ENCODE peak calls at places on chromosome 7, in seven cellular contexts. H is stimulated activated CD4-positive, alpha-beta T cell treated with anti-CD3 and anti-CD28 coated beads, Interleukin-4, amount 100 ng/mL, for 1 hour; Z is effector CD4-positive, alpha-beta T cell; E is CD8-positive, alpha-beta T cell; L is EL; X is NCI-H69; J is suprapubic skin. A is an unnamed sample.

GRCh38 chr7:64888901-64889685 is 14.0 kb upstream of the ZNF273 start:
- DNase-seq in Z (no peak), J (no peak), X (no peak), L (peak), H (no peak), E (peak), A (peak)

GRCh38 chr7:123041085-123041484 is 45.6 kb upstream of the TAS2R16 start:
- DNase-seq in X (no peak), Z (no peak), E (no peak), L (no peak), J (no peak), H (no peak), A (no peak)

GRCh38 chr7:150909192-150909591 is 56.9 kb downstream of the AOC1 start:
- DNase-seq in E (peak), J (no peak), H (peak), L (no peak), X (no peak), Z (peak), A (peak)

GRCh38 chr7:112905950-112906349 is 115.8 kb upstream of the TMEM168 start:
- DNase-seq in L (no peak), Z (no peak), H (no peak), X (no peak), E (no peak), J (no peak), A (no peak)

GRCh38 chr7:106681815-106682495 is 21.0 kb upstream of the CCDC71L start:
- DNase-seq in Z (no peak), X (no peak), H (no peak), J (no peak), L (peak), E (no peak), A (no peak)

GRCh38 chr7:27156508-27156898 is at the start of gene HOXA7:
- DNase-seq in X (no peak), J (peak), E (no peak), H (no peak), L (peak), Z (no peak), A (no peak)

GRCh38 chr7:2802082-2802481 is 42.0 kb downstream of the GNA12 start:
- DNase-seq in X (no peak), E (no peak), Z (no peak), H (no peak), J (no peak), L (peak), A (no peak)

GRCh38 chr7:37410305-37411209 is 38.1 kb downstream of the ELMO1 start:
- DNase-seq in H (no peak), L (no peak), E (no peak), J (no peak), X (no peak), Z (no peak), A (peak)

GRCh38 chr7:143042159-143042820 is 9.9 kb upstream of the OR6V1 start:
- DNase-seq in X (no peak), J (no peak), H (no peak), L (peak), E (no peak), Z (no peak), A (no peak)

GRCh38 chr7:108535744-108536143 is 9.8 kb upstream of the PNPLA8 start:
- DNase-seq in L (no peak), H (no peak), E (no peak), J (no peak), Z (no peak), X (no peak), A (no peak)